ENCODE peak calls at places on chromosomes 4 and X, in six cellular contexts. One of them, this sample, is unnamed.

GRCh38 chrX:149208285-149208684 is 296.8 kb downstream of the IDS start:
- DNase-seq in astrocyte of the cerebellum: no peak
- DNase-seq in sigmoid colon: no peak
- DNase-seq in neural progenitor cell: no peak
- DNase-seq in gastrocnemius medialis: no peak
- DNase-seq in GM23338: no peak
- DNase-seq in this sample: no peak

GRCh38 chr4:7206856-7207567 is 14.7 kb downstream of the SORCS2 start:
- DNase-seq in astrocyte of the cerebellum: peak
- DNase-seq in sigmoid colon: peak
- DNase-seq in neural progenitor cell: peak
- DNase-seq in gastrocnemius medialis: peak
- DNase-seq in GM23338: peak
- DNase-seq in this sample: peak

GRCh38 chr4:108213308-108213707 is 44.6 kb upstream of the LEF1 start:
- DNase-seq in astrocyte of the cerebellum: no peak
- DNase-seq in sigmoid colon: no peak
- DNase-seq in neural progenitor cell: peak
- DNase-seq in gastrocnemius medialis: no peak
- DNase-seq in GM23338: no peak
- DNase-seq in this sample: no peak

GRCh38 chr4:2257361-2258001 is 4.4 kb downstream of the MXD4 start:
- DNase-seq in astrocyte of the cerebellum: no peak
- DNase-seq in sigmoid colon: peak
- DNase-seq in neural progenitor cell: no peak
- DNase-seq in gastrocnemius medialis: peak
- DNase-seq in GM23338: no peak
- DNase-seq in this sample: no peak

GRCh38 chr4:25253072-25253447 is 19.2 kb downstream of the PI4K2B start:
- DNase-seq in astrocyte of the cerebellum: no peak
- DNase-seq in sigmoid colon: no peak
- DNase-seq in neural progenitor cell: no peak
- DNase-seq in gastrocnemius medialis: no peak
- DNase-seq in GM23338: no peak
- DNase-seq in this sample: no peak

GRCh38 chrX:49058794-49059193 is at the start of gene CCDC120:
- DNase-seq in astrocyte of the cerebellum: no peak
- DNase-seq in sigmoid colon: no peak
- DNase-seq in neural progenitor cell: no peak
- DNase-seq in gastrocnemius medialis: no peak
- DNase-seq in GM23338: peak
- DNase-seq in this sample: no peak

GRCh38 chr4:183241771-183242170 is 78.3 kb downstream of the CLDN22 start:
- DNase-seq in astrocyte of the cerebellum: no peak
- DNase-seq in sigmoid colon: no peak
- DNase-seq in neural progenitor cell: no peak
- DNase-seq in gastrocnemius medialis: no peak
- DNase-seq in GM23338: peak
- DNase-seq in this sample: no peak

GRCh38 chr4:83828601-83829000 is 292.7 kb downstream of the GPAT3 start:
- DNase-seq in astrocyte of the cerebellum: no peak
- DNase-seq in sigmoid colon: no peak
- DNase-seq in neural progenitor cell: no peak
- DNase-seq in gastrocnemius medialis: no peak
- DNase-seq in GM23338: no peak
- DNase-seq in this sample: no peak

GRCh38 chr4:55378617-55379467 is 16.9 kb upstream of the TMEM165 start:
- DNase-seq in astrocyte of the cerebellum: no peak
- DNase-seq in sigmoid colon: no peak
- DNase-seq in neural progenitor cell: no peak
- DNase-seq in gastrocnemius medialis: no peak
- DNase-seq in GM23338: no peak
- DNase-seq in this sample: no peak

GRCh38 chrX:2538016-2538415 is 37.2 kb upstream of the DHRSX start:
- DNase-seq in astrocyte of the cerebellum: no peak
- DNase-seq in sigmoid colon: no peak
- DNase-seq in neural progenitor cell: peak
- DNase-seq in gastrocnemius medialis: no peak
- DNase-seq in GM23338: no peak
- DNase-seq in this sample: no peak

GRCh38 chr4:188722911-188723310 is 583.7 kb downstream of the TRIML1 start:
- DNase-seq in astrocyte of the cerebellum: no peak
- DNase-seq in sigmoid colon: no peak
- DNase-seq in neural progenitor cell: no peak
- DNase-seq in gastrocnemius medialis: no peak
- DNase-seq in GM23338: no peak
- DNase-seq in this sample: no peak

GRCh38 chr4:77225022-77225421 is 68.0 kb downstream of the CCNG2 start:
- DNase-seq in astrocyte of the cerebellum: no peak
- DNase-seq in sigmoid colon: no peak
- DNase-seq in neural progenitor cell: no peak
- DNase-seq in gastrocnemius medialis: no peak
- DNase-seq in GM23338: no peak
- DNase-seq in this sample: no peak

GRCh38 chrX:65821721-65822496 is 154.5 kb downstream of the MSN start:
- DNase-seq in astrocyte of the cerebellum: no peak
- DNase-seq in sigmoid colon: no peak
- DNase-seq in neural progenitor cell: no peak
- DNase-seq in gastrocnemius medialis: no peak
- DNase-seq in GM23338: peak
- DNase-seq in this sample: no peak

GRCh38 chr4:112289407-112290253 is 3.9 kb upstream of the TIFA start:
- DNase-seq in astrocyte of the cerebellum: no peak
- DNase-seq in sigmoid colon: no peak
- DNase-seq in neural progenitor cell: no peak
- DNase-seq in gastrocnemius medialis: no peak
- DNase-seq in GM23338: no peak
- DNase-seq in this sample: no peak

GRCh38 chr4:112288455-112288854 is 2.8 kb upstream of the TIFA start:
- DNase-seq in astrocyte of the cerebellum: no peak
- DNase-seq in sigmoid colon: no peak
- DNase-seq in neural progenitor cell: no peak
- DNase-seq in gastrocnemius medialis: no peak
- DNase-seq in GM23338: no peak
- DNase-seq in this sample: no peak

GRCh38 chr4:112284662-112285411 is 867 bp downstream of the TIFA start:
- DNase-seq in astrocyte of the cerebellum: no peak
- DNase-seq in sigmoid colon: no peak
- DNase-seq in neural progenitor cell: no peak
- DNase-seq in gastrocnemius medialis: no peak
- DNase-seq in GM23338: no peak
- DNase-seq in this sample: no peak

GRCh38 chr4:112290341-112290740 is 4.6 kb upstream of the TIFA start:
- DNase-seq in astrocyte of the cerebellum: no peak
- DNase-seq in sigmoid colon: no peak
- DNase-seq in neural progenitor cell: no peak
- DNase-seq in gastrocnemius medialis: no peak
- DNase-seq in GM23338: no peak
- DNase-seq in this sample: no peak

DNA sequence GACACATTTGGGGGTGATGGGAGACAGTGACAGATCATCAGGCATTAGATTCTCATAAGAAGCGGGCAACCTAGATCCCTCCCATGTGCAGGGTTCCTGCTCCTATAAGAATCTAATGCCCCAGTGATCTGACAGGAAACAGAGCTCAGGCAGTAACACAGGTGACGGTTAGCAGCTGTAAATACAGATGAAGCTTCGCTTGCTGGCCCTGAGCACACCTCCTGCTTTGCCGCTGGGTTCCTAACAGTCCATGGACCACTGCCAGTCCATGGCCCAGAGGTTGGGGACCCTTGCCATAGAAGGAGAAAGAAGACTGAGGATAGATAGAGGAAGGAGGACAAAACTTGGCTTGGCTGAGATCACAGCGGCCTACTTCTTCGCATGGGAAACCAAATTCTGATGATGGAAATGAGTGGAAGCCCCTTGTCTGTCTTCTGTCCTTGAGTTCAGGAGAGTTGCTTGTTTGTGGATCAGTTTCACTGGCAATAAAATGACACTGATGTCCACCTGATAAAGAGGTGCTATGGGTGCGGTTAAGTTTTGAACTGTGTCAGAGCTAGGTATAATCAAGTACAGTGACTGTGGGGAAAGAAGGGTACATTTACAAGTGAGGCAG is 1.7 kb upstream of the TIFA start:
- DNase-seq in astrocyte of the cerebellum: no peak
- DNase-seq in sigmoid colon: no peak
- DNase-seq in neural progenitor cell: no peak
- DNase-seq in gastrocnemius medialis: no peak
- DNase-seq in GM23338: no peak
- DNase-seq in this sample: no peak
- H3K4me3 ChIP-seq in astrocyte of the cerebellum: no peak
- H3K4me3 ChIP-seq in sigmoid colon: no peak
- H3K4me3 ChIP-seq in neural progenitor cell: no peak
- H3K4me3 ChIP-seq in gastrocnemius medialis: no peak
- H3K4me3 ChIP-seq in GM23338: no peak
- H3K4me3 ChIP-seq in this sample: no peak

GRCh38 chrX:101485212-101486064 is at the start of gene ARMCX4:
- DNase-seq in astrocyte of the cerebellum: no peak
- DNase-seq in sigmoid colon: peak
- DNase-seq in neural progenitor cell: peak
- DNase-seq in gastrocnemius medialis: peak
- DNase-seq in GM23338: peak
- DNase-seq in this sample: no peak
- H3K4me3 ChIP-seq in astrocyte of the cerebellum: peak
- H3K4me3 ChIP-seq in sigmoid colon: peak
- H3K4me3 ChIP-seq in neural progenitor cell: peak
- H3K4me3 ChIP-seq in gastrocnemius medialis: peak
- H3K4me3 ChIP-seq in GM23338: peak
- H3K4me3 ChIP-seq in this sample: peak

GRCh38 chrX:118976599-118977340 is 2.4 kb downstream of the LONRF3 start:
- DNase-seq in astrocyte of the cerebellum: no peak
- DNase-seq in sigmoid colon: peak
- DNase-seq in neural progenitor cell: no peak
- DNase-seq in gastrocnemius medialis: no peak
- DNase-seq in GM23338: no peak
- DNase-seq in this sample: no peak

GRCh38 chrX:118975831-118976598 is 1.6 kb downstream of the LONRF3 start:
- DNase-seq in astrocyte of the cerebellum: no peak
- DNase-seq in sigmoid colon: peak
- DNase-seq in neural progenitor cell: peak
- DNase-seq in gastrocnemius medialis: peak
- DNase-seq in GM23338: peak
- DNase-seq in this sample: no peak

GRCh38 chrX:118973389-118974087 is 880 bp upstream of the LONRF3 start:
- DNase-seq in astrocyte of the cerebellum: no peak
- DNase-seq in sigmoid colon: peak
- DNase-seq in neural progenitor cell: peak
- DNase-seq in gastrocnemius medialis: no peak
- DNase-seq in GM23338: no peak
- DNase-seq in this sample: no peak

GRCh38 chrX:118974908-118975671 is 672 bp downstream of the LONRF3 start:
- DNase-seq in astrocyte of the cerebellum: no peak
- DNase-seq in sigmoid colon: peak
- DNase-seq in neural progenitor cell: peak
- DNase-seq in gastrocnemius medialis: no peak
- DNase-seq in GM23338: peak
- DNase-seq in this sample: no peak

GRCh38 chrX:118974088-118974907 is at the start of gene LONRF3:
- DNase-seq in astrocyte of the cerebellum: no peak
- DNase-seq in sigmoid colon: peak
- DNase-seq in neural progenitor cell: peak
- DNase-seq in gastrocnemius medialis: peak
- DNase-seq in GM23338: no peak
- DNase-seq in this sample: no peak
- H3K4me3 ChIP-seq in astrocyte of the cerebellum: peak
- H3K4me3 ChIP-seq in sigmoid colon: peak
- H3K4me3 ChIP-seq in neural progenitor cell: peak
- H3K4me3 ChIP-seq in gastrocnemius medialis: peak
- H3K4me3 ChIP-seq in GM23338: peak
- H3K4me3 ChIP-seq in this sample: peak

GRCh38 chr4:10461091-10461849 is 4.0 kb upstream of the ZNF518B start:
- DNase-seq in astrocyte of the cerebellum: peak
- DNase-seq in sigmoid colon: no peak
- DNase-seq in neural progenitor cell: peak
- DNase-seq in gastrocnemius medialis: no peak
- DNase-seq in GM23338: peak
- DNase-seq in this sample: no peak

GRCh38 chr4:10459305-10459704 is 2.1 kb upstream of the ZNF518B start:
- DNase-seq in astrocyte of the cerebellum: no peak
- DNase-seq in sigmoid colon: no peak
- DNase-seq in neural progenitor cell: no peak
- DNase-seq in gastrocnemius medialis: no peak
- DNase-seq in GM23338: no peak
- DNase-seq in this sample: no peak

GRCh38 chr4:10460313-10461047 is 3.3 kb upstream of the ZNF518B start:
- DNase-seq in astrocyte of the cerebellum: no peak
- DNase-seq in sigmoid colon: no peak
- DNase-seq in neural progenitor cell: no peak
- DNase-seq in gastrocnemius medialis: no peak
- DNase-seq in GM23338: no peak
- DNase-seq in this sample: no peak

GRCh38 chr4:10462876-10463275 is 5.7 kb upstream of the ZNF518B start:
- DNase-seq in astrocyte of the cerebellum: no peak
- DNase-seq in sigmoid colon: no peak
- DNase-seq in neural progenitor cell: no peak
- DNase-seq in gastrocnemius medialis: no peak
- DNase-seq in GM23338: no peak
- DNase-seq in this sample: no peak

GRCh38 chr4:10461850-10462400 is 4.7 kb upstream of the ZNF518B start:
- DNase-seq in astrocyte of the cerebellum: no peak
- DNase-seq in sigmoid colon: no peak
- DNase-seq in neural progenitor cell: no peak
- DNase-seq in gastrocnemius medialis: no peak
- DNase-seq in GM23338: peak
- DNase-seq in this sample: no peak
- H3K4me3 ChIP-seq in astrocyte of the cerebellum: peak
- H3K4me3 ChIP-seq in sigmoid colon: no peak
- H3K4me3 ChIP-seq in neural progenitor cell: peak
- H3K4me3 ChIP-seq in gastrocnemius medialis: peak
- H3K4me3 ChIP-seq in GM23338: peak
- H3K4me3 ChIP-seq in this sample: no peak

GRCh38 chr4:114562176-114562904 is 36.3 kb upstream of the UGT8 start:
- DNase-seq in astrocyte of the cerebellum: no peak
- DNase-seq in sigmoid colon: no peak
- DNase-seq in neural progenitor cell: peak
- DNase-seq in gastrocnemius medialis: no peak
- DNase-seq in GM23338: peak
- DNase-seq in this sample: no peak
- H3K4me3 ChIP-seq in astrocyte of the cerebellum: no peak
- H3K4me3 ChIP-seq in sigmoid colon: no peak
- H3K4me3 ChIP-seq in neural progenitor cell: no peak
- H3K4me3 ChIP-seq in gastrocnemius medialis: no peak
- H3K4me3 ChIP-seq in GM23338: no peak
- H3K4me3 ChIP-seq in this sample: no peak

This sample was measured in BJ.